ENCODE peak calls at places on chromosomes 5 and 9, in five cellular contexts. B is H9, A is fibroblast of lung, Y is PC-3, D is uterus. E is an unnamed sample.
A peak's percentile ranks its signal among the peaks of the same experiment; 100 is the strongest.

GRCh38 chr5:167466992-167467391 is 824.5 kb upstream of the WWC1 start:
- DNase-seq in B (no peak), A (no peak), Y (no peak), D (no peak), E (no peak)

GRCh38 chr9:87034891-87035290 is 87.6 kb upstream of the GAS1 start:
- DNase-seq in B (no peak), A (no peak), Y (no peak), D (no peak), E (no peak)

GRCh38 chr9:130173462-130173876 is 1.3 kb downstream of the NCS1 start:
- DNase-seq in B (no peak), A (no peak), Y (no peak), D (no peak), E (no peak)

GRCh38 chr5:106028314-106028713 is 1642.4 kb downstream of the EFNA5 start:
- DNase-seq in B (no peak), A (no peak), Y (no peak), D (no peak), E (no peak)

GRCh38 chr9:127854169-127854833 is at the start of gene ENG:
- DNase-seq in B (peak; percentile 75), A (peak; percentile 65), Y (no peak), D (peak; percentile 77), E (peak; percentile 43)

GRCh38 chr5:81657386-81657785 is 93.5 kb downstream of the SSBP2 start:
- DNase-seq in B (no peak), A (no peak), Y (peak; percentile 68), D (no peak), E (no peak)

GRCh38 chr5:181186902-181187499 is 18.0 kb downstream of the TRIM7 start:
- DNase-seq in B (no peak), A (no peak), Y (peak; percentile 53), D (no peak), E (no peak)

GRCh38 chr5:149831492-149831891 is 101.4 kb downstream of the PPARGC1B start:
- DNase-seq in B (no peak), A (peak; percentile 29), Y (no peak), D (no peak), E (no peak)

GRCh38 chr5:131068893-131069643 is 96.0 kb downstream of the HINT1 start:
- DNase-seq in B (no peak), A (no peak), Y (no peak), D (no peak), E (no peak)

GRCh38 chr5:151126199-151126645 is 31.4 kb downstream of the ANXA6 start:
- DNase-seq in B (peak; percentile 79), A (peak; percentile 49), Y (peak; percentile 64), D (peak; percentile 75), E (peak; percentile 61)

GRCh38 chr5:157541452-157542118 is 34.0 kb downstream of the ADAM19 start:
- DNase-seq in B (no peak), A (no peak), Y (no peak), D (no peak), E (no peak)

GRCh38 chr9:37269221-37269620 is 148.8 kb downstream of the ZCCHC7 start:
- DNase-seq in B (no peak), A (no peak), Y (no peak), D (no peak), E (no peak)

GRCh38 chr5:146188358-146188757 is 5.9 kb upstream of the LARS1 start:
- DNase-seq in B (no peak), A (peak; percentile 80), Y (peak; percentile 92), D (no peak), E (no peak)

GRCh38 chr5:58457040-58457439 is 2.8 kb downstream of the PLK2 start:
- DNase-seq in B (no peak), A (no peak), Y (no peak), D (no peak), E (no peak)

GRCh38 chr5:93584531-93585053 is 1.6 kb downstream of the NR2F1 start:
- DNase-seq in B (no peak), A (no peak), Y (no peak), D (no peak), E (no peak)

GRCh38 chr5:166382031-166382430 is 1909.4 kb upstream of the WWC1 start:
- DNase-seq in B (peak; percentile 75), A (no peak), Y (no peak), D (no peak), E (no peak)

GRCh38 chr9:104118916-104119315 is 24.8 kb downstream of the SMC2 start:
- DNase-seq in B (no peak), A (no peak), Y (no peak), D (no peak), E (no peak)

GRCh38 chr5:147442134-147442726 is 67.6 kb downstream of the DPYSL3 start:
- DNase-seq in B (no peak), A (no peak), Y (no peak), D (no peak), E (no peak)

GRCh38 chr9:23117621-23118020 is 671.0 kb downstream of the DMRTA1 start:
- DNase-seq in B (no peak), A (peak; percentile 85), Y (peak; percentile 39), D (no peak), E (no peak)

GRCh38 chr5:91042856-91043255 is 340.3 kb downstream of the ARRDC3 start:
- DNase-seq in B (no peak), A (no peak), Y (peak; percentile 48), D (no peak), E (no peak)

GRCh38 chr5:113807384-113808053 is 294.0 kb downstream of the YTHDC2 start:
- DNase-seq in B (no peak), A (peak; percentile 63), Y (no peak), D (peak; percentile 59), E (no peak)

DNA sequence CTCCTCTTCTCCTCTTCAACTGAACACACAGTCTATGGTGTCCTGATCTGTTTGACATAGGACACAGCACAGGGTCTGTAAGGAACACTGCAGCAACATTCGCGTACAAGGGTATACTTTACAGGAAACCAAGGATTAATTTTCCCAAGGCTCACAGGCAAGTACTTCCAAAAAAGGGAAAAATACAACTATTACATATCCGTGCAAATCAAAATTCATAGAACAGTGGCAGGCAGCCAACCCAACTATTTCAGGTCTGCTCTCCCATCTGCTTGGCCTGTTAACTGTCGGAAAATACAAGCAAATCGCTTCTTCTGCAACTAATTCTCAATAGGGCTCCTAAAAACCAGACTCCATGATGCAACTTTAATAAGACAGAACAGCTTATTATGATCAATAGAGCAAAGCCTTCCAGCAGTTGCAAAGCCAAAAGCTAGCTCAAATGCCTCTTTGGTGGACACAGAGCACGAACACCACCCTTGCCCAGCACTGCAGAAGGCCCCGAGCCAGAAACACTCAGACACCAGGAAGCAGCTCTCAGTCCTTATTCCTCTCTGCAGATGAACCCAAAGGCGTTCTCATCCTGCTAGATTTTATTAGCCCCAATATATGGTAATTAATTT is 69.0 kb downstream of the ZNF608 start:
- DNase-seq in B (no peak), A (no peak), Y (no peak), D (no peak), E (no peak)
- H3K27ac ChIP-seq in B (no peak overlapping the region), A (no peak overlapping the region), Y (no peak overlapping the region), D (peak overlapping the region; percentile 18), E (peak overlapping the region; percentile 23)

GRCh38 chr5:310941-311434 is 10.5 kb upstream of the AHRR start:
- DNase-seq in B (no peak), A (peak; percentile 62), Y (peak; percentile 91), D (no peak), E (no peak)

GRCh38 chr5:310516-310915 is 11.0 kb upstream of the AHRR start:
- DNase-seq in B (no peak), A (no peak), Y (peak; percentile 43), D (no peak), E (no peak)

GRCh38 chr5:307794-308579 is 13.5 kb upstream of the AHRR start:
- DNase-seq in B (no peak), A (no peak), Y (no peak), D (no peak), E (no peak)

GRCh38 chr5:307306-307705 is 14.2 kb upstream of the AHRR start:
- DNase-seq in B (no peak), A (no peak), Y (no peak), D (no peak), E (no peak)

GRCh38 chr5:308672-309271 is 12.7 kb upstream of the AHRR start:
- DNase-seq in B (no peak), A (peak; percentile 67), Y (peak; percentile 83), D (no peak), E (no peak)
- TF ChIP-seq CTCF in B (peak; percentile 50), A (no peak), Y (peak; percentile 59), D (no peak), E (no peak)

GRCh38 chr9:95508242-95508967 is 8.4 kb downstream of the PTCH1 start:
- DNase-seq in B (no peak), A (peak; percentile 40), Y (no peak), D (no peak), E (no peak)

GRCh38 chr9:95507456-95508241 is 9.1 kb downstream of the PTCH1 start:
- DNase-seq in B (peak; percentile 58), A (peak; percentile 77), Y (peak; percentile 32), D (peak; percentile 65), E (peak; percentile 50)

GRCh38 chr9:95510610-95511231 is 6.0 kb downstream of the PTCH1 start:
- DNase-seq in B (peak; percentile 92), A (peak; percentile 95), Y (peak; percentile 89), D (peak; percentile 89), E (peak; percentile 88)

GRCh38 chr9:95509851-95510529 is 6.8 kb downstream of the PTCH1 start:
- DNase-seq in B (no peak), A (no peak), Y (no peak), D (no peak), E (no peak)

DNA sequence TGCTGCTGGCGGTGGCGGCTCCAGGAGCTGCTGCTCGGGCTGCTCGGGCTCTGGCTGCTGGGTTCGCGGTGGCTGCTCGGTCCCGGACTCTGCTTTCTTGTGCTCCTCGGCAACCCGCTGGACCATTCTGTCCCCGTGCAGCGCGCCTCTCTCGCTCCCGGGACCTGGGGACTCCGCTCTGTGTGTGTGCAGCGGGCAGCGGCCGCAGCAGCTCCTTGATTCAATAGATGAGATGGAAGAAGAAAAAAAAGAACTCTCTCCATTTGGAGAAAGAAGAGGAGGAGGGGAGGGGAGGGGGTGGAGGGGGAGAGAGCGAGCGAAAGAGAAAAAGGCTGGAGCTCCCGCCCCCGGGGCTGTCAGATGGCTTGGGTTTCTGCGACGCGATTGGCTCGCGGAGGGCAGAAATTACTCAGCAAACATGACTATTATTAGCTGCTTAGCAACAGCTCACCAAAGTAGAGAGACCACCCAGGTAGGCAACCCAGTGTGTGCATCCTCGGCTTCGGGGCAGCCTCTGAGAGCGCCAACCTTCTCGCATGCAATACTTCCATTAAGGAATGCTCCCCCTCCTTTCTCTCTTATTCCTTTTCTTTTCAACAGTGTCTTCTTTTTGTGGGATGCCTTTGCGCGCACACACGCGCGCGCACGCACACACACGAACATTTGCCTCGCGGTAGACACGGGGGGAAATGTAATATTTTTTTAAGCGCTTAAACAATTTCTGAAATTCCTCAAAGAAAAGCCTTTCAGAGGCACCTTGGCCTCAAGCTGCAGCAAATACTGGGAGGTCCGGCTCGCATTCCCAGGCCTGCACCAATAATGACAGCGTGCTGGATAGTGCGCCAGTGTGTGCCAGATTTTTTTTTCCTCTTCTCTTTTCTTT is 7.6 kb downstream of the PTCH1 start:
- DNase-seq in B (peak; percentile 96), A (peak; percentile 91), Y (peak; percentile 74), D (peak; percentile 89), E (peak; percentile 76)
- H3K27ac ChIP-seq in B (no peak overlapping the region), A (peak overlapping the region; percentile 81), Y (no peak overlapping the region), D (peak overlapping the region; percentile 93), E (peak overlapping the region; percentile 94)

DNA sequence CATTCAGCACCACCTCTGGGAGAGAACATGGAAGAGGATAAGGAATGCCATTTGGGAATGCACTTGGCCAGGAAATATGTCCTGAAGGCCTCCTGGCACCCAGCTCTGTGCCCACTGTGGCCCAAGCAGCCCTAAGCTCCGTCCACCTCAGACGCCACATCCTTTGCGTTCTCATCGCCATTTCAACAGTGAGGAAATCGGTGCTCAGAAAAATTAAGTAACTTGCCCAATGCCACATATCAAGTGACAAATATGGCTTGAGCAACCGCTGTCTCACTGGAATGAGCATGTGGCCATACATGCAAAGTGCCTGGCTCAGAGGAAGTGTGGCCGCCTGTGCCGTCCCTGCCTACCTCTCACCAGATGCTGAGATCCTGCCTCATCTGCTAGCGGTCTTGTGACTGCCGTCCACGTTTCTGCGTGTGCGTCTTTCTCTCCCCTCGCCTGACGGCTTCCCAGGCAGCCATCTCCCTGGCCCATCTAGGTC is 984 bp upstream of the DOK3 start:
- DNase-seq in B (no peak), A (no peak), Y (no peak), D (no peak), E (peak; percentile 52)
- TF ChIP-seq CTCF in B (no peak), A (no peak), Y (no peak), D (no peak), E (no peak)

E was measured in gastrocnemius medialis.